ENCODE peak calls at places on chromosomes 7 and 10, in five cellular contexts. One of them, this sample, is unnamed. For H3K27me3, the result is how much of the 10 kb centered on the place peaks cover.

GRCh38 chr10:88759366-88760101 is at the start of gene LIPN:
- DNase-seq in heart left ventricle: no peak
- DNase-seq in vagina: no peak
- DNase-seq in left ventricle myocardium inferior: no peak
- DNase-seq in esophagus muscularis mucosa: no peak
- DNase-seq in this sample: no peak

GRCh38 chr7:45150199-45150598 is 7.4 kb upstream of the RAMP3 start:
- DNase-seq in heart left ventricle: no peak
- DNase-seq in left ventricle myocardium inferior: no peak
- DNase-seq in esophagus muscularis mucosa: no peak
- DNase-seq in vagina: no peak
- DNase-seq in this sample: no peak

GRCh38 chr7:130995252-130996081 is 261.5 kb upstream of the KLF14 start:
- DNase-seq in vagina: peak
- DNase-seq in esophagus muscularis mucosa: peak
- DNase-seq in heart left ventricle: no peak
- DNase-seq in left ventricle myocardium inferior: no peak
- DNase-seq in this sample: no peak

GRCh38 chr10:14423111-14423744 is 92.5 kb upstream of the FRMD4A start:
- DNase-seq in esophagus muscularis mucosa: no peak
- DNase-seq in vagina: no peak
- DNase-seq in heart left ventricle: no peak
- DNase-seq in left ventricle myocardium inferior: no peak
- DNase-seq in this sample: no peak

GRCh38 chr7:39838326-39838725 is 111.7 kb upstream of the CDK13 start:
- DNase-seq in left ventricle myocardium inferior: no peak
- DNase-seq in vagina: no peak
- DNase-seq in esophagus muscularis mucosa: no peak
- DNase-seq in heart left ventricle: no peak
- DNase-seq in this sample: no peak

GRCh38 chr10:32337343-32337742 is 9.6 kb downstream of the EPC1 start:
- DNase-seq in esophagus muscularis mucosa: no peak
- DNase-seq in vagina: no peak
- DNase-seq in heart left ventricle: no peak
- DNase-seq in left ventricle myocardium inferior: no peak
- DNase-seq in this sample: no peak

GRCh38 chr10:21989453-21990154 is 13.9 kb downstream of the DNAJC1 start:
- DNase-seq in heart left ventricle: no peak
- DNase-seq in left ventricle myocardium inferior: peak
- DNase-seq in vagina: no peak
- DNase-seq in esophagus muscularis mucosa: no peak
- DNase-seq in this sample: peak

GRCh38 chr10:91974960-91975359 is 51.4 kb downstream of the BTAF1 start:
- DNase-seq in esophagus muscularis mucosa: no peak
- DNase-seq in left ventricle myocardium inferior: no peak
- DNase-seq in vagina: no peak
- DNase-seq in heart left ventricle: no peak
- DNase-seq in this sample: no peak

GRCh38 chr7:44057849-44058758 is 7.3 kb downstream of the PGAM2 start:
- DNase-seq in esophagus muscularis mucosa: no peak
- DNase-seq in vagina: no peak
- DNase-seq in left ventricle myocardium inferior: peak
- DNase-seq in heart left ventricle: no peak
- DNase-seq in this sample: peak

GRCh38 chr10:96495544-96495943 is 18.2 kb downstream of the TLL2 start:
- DNase-seq in heart left ventricle: no peak
- DNase-seq in left ventricle myocardium inferior: no peak
- DNase-seq in esophagus muscularis mucosa: no peak
- DNase-seq in vagina: peak
- DNase-seq in this sample: no peak

GRCh38 chr7:8260871-8261707 is 878 bp downstream of the ICA1 start:
- DNase-seq in left ventricle myocardium inferior: peak
- DNase-seq in esophagus muscularis mucosa: no peak
- DNase-seq in vagina: no peak
- DNase-seq in heart left ventricle: peak
- DNase-seq in this sample: no peak

GRCh38 chr10:119422685-119423509 is 119.6 kb downstream of the RGS10 start:
- DNase-seq in esophagus muscularis mucosa: no peak
- DNase-seq in heart left ventricle: peak
- DNase-seq in left ventricle myocardium inferior: no peak
- DNase-seq in vagina: no peak
- DNase-seq in this sample: no peak
- H3K27ac ChIP-seq in esophagus muscularis mucosa: peak
- H3K27ac ChIP-seq in heart left ventricle: peak
- H3K27ac ChIP-seq in left ventricle myocardium inferior: peak
- H3K27ac ChIP-seq in vagina: no peak
- H3K27ac ChIP-seq in this sample: no peak

DNA sequence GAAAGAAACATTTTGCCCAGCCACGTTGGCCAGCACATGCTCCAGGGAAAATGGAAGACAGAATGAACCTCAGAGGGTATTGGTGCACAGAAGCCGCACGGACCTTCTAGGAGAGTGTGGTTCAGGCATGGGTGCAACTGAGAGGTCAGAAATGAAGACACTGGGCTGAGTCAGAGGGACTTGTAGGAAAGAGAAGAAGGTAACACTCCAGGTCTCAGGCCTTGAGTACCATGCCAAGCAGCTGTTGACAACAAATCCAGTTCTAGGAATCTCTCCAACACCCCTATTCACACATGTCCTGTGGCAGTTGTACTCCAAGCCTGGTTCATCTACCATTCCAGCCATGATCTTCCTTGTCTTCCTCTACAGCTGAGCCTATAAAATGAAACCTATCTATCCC is 251.6 kb downstream of the USP6NL start:
- DNase-seq in esophagus muscularis mucosa: no peak
- DNase-seq in heart left ventricle: no peak
- DNase-seq in left ventricle myocardium inferior: no peak
- DNase-seq in vagina: no peak
- DNase-seq in this sample: no peak
- TF ChIP-seq CTCF in esophagus muscularis mucosa: no peak
- TF ChIP-seq CTCF in heart left ventricle: no peak
- TF ChIP-seq CTCF in left ventricle myocardium inferior: no peak
- TF ChIP-seq CTCF in vagina: no peak
- TF ChIP-seq CTCF in this sample: no peak

DNA sequence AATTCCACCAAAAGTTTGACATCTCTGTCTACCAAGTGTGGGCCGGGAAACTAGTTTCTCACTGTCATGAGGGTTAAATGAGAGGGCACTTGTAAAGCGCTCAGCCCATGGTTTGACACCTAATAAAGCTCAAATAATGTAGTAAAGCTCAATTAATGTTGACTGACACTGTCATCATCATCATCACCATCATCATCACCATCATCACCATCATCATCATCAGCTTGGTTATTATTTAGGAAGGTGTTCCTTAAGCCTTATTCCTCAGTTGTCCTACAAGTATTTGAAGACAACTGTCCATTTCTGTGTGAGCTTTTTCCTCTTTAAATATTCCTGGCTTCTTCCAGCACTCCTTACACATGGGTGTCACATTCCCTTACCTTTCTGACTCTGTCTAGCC is 40.4 kb upstream of the SEPHS1 start:
- DNase-seq in esophagus muscularis mucosa: no peak
- DNase-seq in left ventricle myocardium inferior: no peak
- DNase-seq in vagina: no peak
- DNase-seq in heart left ventricle: no peak
- DNase-seq in this sample: no peak
- H3K27me3 ChIP-seq in esophagus muscularis mucosa: under half
- H3K27me3 ChIP-seq in left ventricle myocardium inferior: under half
- H3K27me3 ChIP-seq in vagina: under half
- H3K27me3 ChIP-seq in heart left ventricle: under half
- H3K27me3 ChIP-seq in this sample: under half

GRCh38 chr10:130138479-130138866 is 2.3 kb downstream of the GLRX3 start:
- DNase-seq in esophagus muscularis mucosa: no peak
- DNase-seq in vagina: no peak
- DNase-seq in heart left ventricle: no peak
- DNase-seq in left ventricle myocardium inferior: no peak
- DNase-seq in this sample: no peak
- H3K27ac ChIP-seq in esophagus muscularis mucosa: no peak
- H3K27ac ChIP-seq in vagina: no peak
- H3K27ac ChIP-seq in heart left ventricle: no peak
- H3K27ac ChIP-seq in left ventricle myocardium inferior: no peak
- H3K27ac ChIP-seq in this sample: no peak

GRCh38 chr10:103397191-103397825 is 882 bp downstream of the PDCD11 start:
- DNase-seq in left ventricle myocardium inferior: no peak
- DNase-seq in heart left ventricle: no peak
- DNase-seq in vagina: no peak
- DNase-seq in esophagus muscularis mucosa: no peak
- DNase-seq in this sample: no peak

GRCh38 chr10:103394180-103394579 is 2.1 kb downstream of the ATP5MK start:
- DNase-seq in esophagus muscularis mucosa: no peak
- DNase-seq in vagina: no peak
- DNase-seq in heart left ventricle: no peak
- DNase-seq in left ventricle myocardium inferior: no peak
- DNase-seq in this sample: no peak

GRCh38 chr10:103396789-103397087 is 312 bp downstream of the PDCD11 start:
- DNase-seq in left ventricle myocardium inferior: no peak
- DNase-seq in heart left ventricle: no peak
- DNase-seq in vagina: no peak
- DNase-seq in esophagus muscularis mucosa: no peak
- DNase-seq in this sample: no peak

GRCh38 chr10:103395754-103396066 is 565 bp downstream of the ATP5MK start:
- DNase-seq in esophagus muscularis mucosa: no peak
- DNase-seq in left ventricle myocardium inferior: no peak
- DNase-seq in heart left ventricle: no peak
- DNase-seq in vagina: no peak
- DNase-seq in this sample: no peak

GRCh38 chr10:103396067-103396788 is at the start of the genes ATP5MK and PDCD11:
- DNase-seq in esophagus muscularis mucosa: peak
- DNase-seq in left ventricle myocardium inferior: peak
- DNase-seq in vagina: peak
- DNase-seq in heart left ventricle: peak
- DNase-seq in this sample: peak
- TF ChIP-seq CTCF in esophagus muscularis mucosa: peak
- TF ChIP-seq CTCF in left ventricle myocardium inferior: peak
- TF ChIP-seq CTCF in vagina: no peak
- TF ChIP-seq CTCF in heart left ventricle: no peak
- TF ChIP-seq CTCF in this sample: no peak

GRCh38 chr7:93894426-93894825 is 3.9 kb upstream of the TFPI2 start:
- DNase-seq in left ventricle myocardium inferior: no peak
- DNase-seq in heart left ventricle: no peak
- DNase-seq in esophagus muscularis mucosa: no peak
- DNase-seq in vagina: no peak
- DNase-seq in this sample: no peak

GRCh38 chr7:93894966-93895650 is 4.6 kb upstream of the TFPI2 start:
- DNase-seq in heart left ventricle: no peak
- DNase-seq in esophagus muscularis mucosa: no peak
- DNase-seq in left ventricle myocardium inferior: no peak
- DNase-seq in vagina: no peak
- DNase-seq in this sample: no peak

GRCh38 chr7:93890041-93890463 is 501 bp downstream of the TFPI2 start:
- DNase-seq in vagina: no peak
- DNase-seq in left ventricle myocardium inferior: no peak
- DNase-seq in heart left ventricle: peak
- DNase-seq in esophagus muscularis mucosa: no peak
- DNase-seq in this sample: no peak

GRCh38 chr7:93889261-93889660 is 1.3 kb downstream of the TFPI2 start:
- DNase-seq in left ventricle myocardium inferior: no peak
- DNase-seq in heart left ventricle: no peak
- DNase-seq in esophagus muscularis mucosa: no peak
- DNase-seq in vagina: no peak
- DNase-seq in this sample: no peak

DNA sequence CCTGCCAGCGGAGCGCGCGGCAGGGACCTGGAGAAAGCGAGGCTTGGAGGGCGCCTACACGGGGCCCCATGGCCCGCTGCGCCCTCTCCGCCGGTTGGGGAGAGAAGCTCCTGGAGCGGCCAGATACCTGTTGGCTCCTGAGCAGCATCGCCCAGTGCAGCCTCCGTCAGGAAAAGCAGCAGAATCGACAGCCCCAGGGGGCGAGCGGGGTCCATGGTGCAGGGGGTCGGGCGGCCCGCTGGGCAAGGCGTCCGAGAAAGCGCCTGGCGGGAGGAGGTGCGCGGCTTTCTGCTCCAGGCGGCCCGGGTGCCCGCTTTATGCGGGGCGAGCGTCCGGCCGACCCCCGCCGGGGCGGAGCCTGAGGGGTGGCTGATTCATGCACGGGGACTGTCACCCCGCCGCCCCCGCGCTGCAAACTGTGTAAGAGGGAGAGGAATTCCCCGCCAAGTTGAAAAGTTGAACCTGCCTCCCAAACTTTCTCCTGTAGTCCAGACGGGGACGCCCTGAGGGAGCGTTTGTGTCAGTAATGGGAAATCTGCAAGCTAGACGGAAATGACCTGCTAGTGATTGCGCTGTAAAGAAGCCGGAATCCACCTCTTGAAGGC is at the start of gene TFPI2:
- DNase-seq in vagina: no peak
- DNase-seq in left ventricle myocardium inferior: peak
- DNase-seq in heart left ventricle: peak
- DNase-seq in esophagus muscularis mucosa: no peak
- DNase-seq in this sample: no peak
- H3K27me3 ChIP-seq in vagina: under half
- H3K27me3 ChIP-seq in left ventricle myocardium inferior: under half
- H3K27me3 ChIP-seq in heart left ventricle: under half
- H3K27me3 ChIP-seq in esophagus muscularis mucosa: under half
- H3K27me3 ChIP-seq in this sample: under half

GRCh38 chr7:135517060-135517459 is 7.2 kb upstream of the CNOT4 start:
- DNase-seq in vagina: no peak
- DNase-seq in heart left ventricle: no peak
- DNase-seq in esophagus muscularis mucosa: no peak
- DNase-seq in left ventricle myocardium inferior: no peak
- DNase-seq in this sample: no peak

GRCh38 chr7:135519871-135520270 is 10.0 kb upstream of the CNOT4 start:
- DNase-seq in esophagus muscularis mucosa: no peak
- DNase-seq in heart left ventricle: no peak
- DNase-seq in vagina: no peak
- DNase-seq in left ventricle myocardium inferior: no peak
- DNase-seq in this sample: no peak

GRCh38 chr7:135514856-135515255 is 5.0 kb upstream of the CNOT4 start:
- DNase-seq in vagina: no peak
- DNase-seq in left ventricle myocardium inferior: no peak
- DNase-seq in heart left ventricle: no peak
- DNase-seq in esophagus muscularis mucosa: no peak
- DNase-seq in this sample: no peak

GRCh38 chr7:135523146-135523545 is 13.2 kb upstream of the CNOT4 start:
- DNase-seq in esophagus muscularis mucosa: no peak
- DNase-seq in vagina: no peak
- DNase-seq in left ventricle myocardium inferior: no peak
- DNase-seq in heart left ventricle: no peak
- DNase-seq in this sample: no peak

DNA sequence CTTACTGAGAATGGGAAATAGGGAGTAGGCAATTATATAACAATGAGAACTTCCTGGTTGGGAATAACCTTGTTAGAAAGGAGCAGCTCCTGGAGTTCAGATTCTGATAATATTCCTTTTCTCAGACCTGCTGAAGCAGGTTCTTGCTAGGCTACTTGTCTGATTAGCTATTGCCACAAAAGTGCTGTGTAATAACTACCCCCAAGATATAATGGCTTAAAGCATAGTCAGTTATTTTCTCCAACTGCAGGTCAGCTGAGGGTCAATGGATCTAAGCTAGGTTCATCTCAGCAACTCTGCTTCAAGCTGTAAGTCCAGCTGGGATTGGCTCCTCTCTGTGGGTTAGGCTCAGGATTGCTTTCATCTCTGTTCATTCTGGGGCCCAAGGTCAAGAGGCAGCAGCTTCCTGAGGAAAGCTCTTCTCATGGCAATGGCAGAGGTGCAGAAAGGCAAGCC is 9.4 kb upstream of the CNOT4 start:
- DNase-seq in esophagus muscularis mucosa: no peak
- DNase-seq in vagina: no peak
- DNase-seq in left ventricle myocardium inferior: no peak
- DNase-seq in heart left ventricle: no peak
- DNase-seq in this sample: no peak
- H3K27ac ChIP-seq in esophagus muscularis mucosa: no peak
- H3K27ac ChIP-seq in vagina: no peak
- H3K27ac ChIP-seq in left ventricle myocardium inferior: no peak
- H3K27ac ChIP-seq in heart left ventricle: no peak
- H3K27ac ChIP-seq in this sample: no peak

GRCh38 chr7:20310963-20311742 is 19.5 kb upstream of the ITGB8 start:
- DNase-seq in vagina: no peak
- DNase-seq in heart left ventricle: no peak
- DNase-seq in esophagus muscularis mucosa: no peak
- DNase-seq in left ventricle myocardium inferior: no peak
- DNase-seq in this sample: no peak
- TF ChIP-seq CTCF in vagina: no peak
- TF ChIP-seq CTCF in heart left ventricle: peak
- TF ChIP-seq CTCF in esophagus muscularis mucosa: peak
- TF ChIP-seq CTCF in left ventricle myocardium inferior: peak
- TF ChIP-seq CTCF in this sample: no peak